ENCODE peak calls at places on chromosomes 11 and 22, in eight cellular contexts. E is testis, L is fibroblast of lung, Z is mesenchymal stem cell, N is neuronal stem cell, I is mammary epithelial cell, A is right atrium auricular region, D is transverse colon. C is an unnamed sample. For H3K36me3, the result is how much of the 10 kb centered on the place peaks cover.

GRCh38 chr11:64334764-64335741 is 5.0 kb upstream of the CCDC88B start:
- DNase-seq in N (no peak), D (peak), E (no peak), A (peak), Z (peak), L (peak), I (peak), C (peak)

GRCh38 chr11:7657306-7658025 is 15.8 kb downstream of the CYB5R2 start:
- DNase-seq in Z (peak), L (peak), E (peak), A (peak), I (peak), N (peak), D (peak), C (peak)

GRCh38 chr11:110077866-110078325 is 15.3 kb upstream of the ZC3H12C start:
- DNase-seq in D (no peak), I (peak), Z (peak), L (peak), E (peak), A (no peak), N (no peak), C (peak)

GRCh38 chr11:132746305-132746704 is 786.0 kb downstream of the OPCML start:
- DNase-seq in N (no peak), A (no peak), I (no peak), L (no peak), D (no peak), Z (no peak), E (no peak), C (no peak)

GRCh38 chr22:27859336-27859735 is 57.8 kb upstream of the MN1 start:
- DNase-seq in I (no peak), N (no peak), A (no peak), L (no peak), Z (no peak), D (no peak), E (no peak), C (no peak)

GRCh38 chr11:10305262-10305963 is 540 bp downstream of the ADM start:
- DNase-seq in Z (no peak), E (no peak), A (no peak), D (peak), N (no peak), I (peak), L (peak), C (no peak)

GRCh38 chr11:27838674-27839073 is 138.4 kb upstream of the BDNF start:
- DNase-seq in D (no peak), Z (no peak), E (no peak), N (no peak), I (no peak), A (no peak), L (no peak), C (no peak)

GRCh38 chr11:63491614-63492372 is 826 bp upstream of the PLAAT5 start:
- DNase-seq in I (no peak), N (no peak), D (no peak), Z (no peak), L (peak), A (no peak), E (peak), C (no peak)

GRCh38 chr11:15379483-15379882 is 264.8 kb downstream of the INSC start:
- DNase-seq in N (no peak), E (no peak), D (no peak), A (no peak), I (no peak), L (no peak), Z (no peak), C (no peak)

GRCh38 chr22:26650722-26651421 is 6.5 kb upstream of the MIAT start:
- DNase-seq in A (no peak), D (no peak), N (no peak), I (no peak), E (no peak), Z (no peak), L (no peak), C (no peak)

GRCh38 chr11:94322501-94322900 is 18.1 kb downstream of the IZUMO1R start:
- DNase-seq in E (no peak), L (no peak), N (no peak), I (no peak), Z (no peak), D (no peak), A (no peak), C (no peak)

GRCh38 chr11:74024630-74025029 is 15.7 kb upstream of the UCP3 start:
- DNase-seq in N (no peak), E (peak), L (peak), D (peak), I (peak), A (peak), Z (peak), C (peak)

GRCh38 chr11:3893311-3893710 is 37.8 kb downstream of the STIM1 start:
- DNase-seq in E (no peak), A (no peak), N (no peak), L (no peak), Z (no peak), I (no peak), D (no peak), C (no peak)

GRCh38 chr11:134663506-134664313 is 251.7 kb upstream of the B3GAT1 start:
- DNase-seq in D (no peak), A (peak), N (no peak), L (no peak), Z (no peak), E (no peak), I (no peak), C (no peak)

GRCh38 chr11:114017723-114018122 is 41.8 kb upstream of the ZBTB16 start:
- DNase-seq in I (peak), Z (no peak), A (no peak), N (no peak), E (no peak), L (peak), D (no peak), C (no peak)

GRCh38 chr22:29208502-29208862 is 2.8 kb downstream of the EMID1 start:
- DNase-seq in D (no peak), I (no peak), N (no peak), A (no peak), Z (no peak), E (no peak), L (no peak), C (no peak)

GRCh38 chr11:120023120-120023519 is 114.8 kb downstream of the TRIM29 start:
- DNase-seq in A (no peak), E (no peak), I (no peak), N (no peak), Z (no peak), L (no peak), D (no peak), C (no peak)

GRCh38 chr11:8092587-8093424 is 11.8 kb downstream of the TUB start:
- DNase-seq in E (peak), Z (peak), L (peak), A (no peak), N (no peak), D (peak), I (peak), C (peak)

GRCh38 chr11:59263225-59263894 is 50.6 kb upstream of the MPEG1 start:
- DNase-seq in L (no peak), Z (no peak), I (peak), A (no peak), D (peak), E (peak), N (peak), C (no peak)

GRCh38 chr11:113895367-113896155 is 9.0 kb upstream of the HTR3B start:
- DNase-seq in A (no peak), N (no peak), D (no peak), I (no peak), E (peak), L (no peak), Z (no peak), C (no peak)

DNA sequence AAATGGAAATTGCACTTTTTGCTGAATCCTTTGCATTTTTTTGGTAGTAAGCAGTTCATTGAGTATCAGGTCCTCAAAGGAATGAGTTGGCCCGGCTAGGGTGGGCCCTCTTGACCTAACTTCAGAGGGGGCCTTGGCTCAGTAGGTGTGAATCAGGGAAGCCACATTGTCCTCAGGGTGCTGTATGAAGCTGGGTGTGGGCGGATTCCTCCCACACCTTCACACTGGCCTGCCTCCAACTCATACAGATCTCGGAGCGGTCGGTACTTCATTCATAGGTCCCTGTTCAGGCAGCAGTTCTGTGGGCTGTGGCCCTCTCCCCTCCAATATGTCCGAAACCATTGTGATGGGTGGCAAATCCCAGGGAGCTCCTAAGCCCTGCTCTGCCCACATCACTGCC is 47.4 kb upstream of the OR4B1 start:
- DNase-seq in I (no peak), D (no peak), A (no peak), N (no peak), L (peak), E (no peak), Z (peak), C (no peak)
- H3K36me3 ChIP-seq in I (under half), D (under half), A (under half), N (under half), L (under half), E (under half), Z (under half), C (under half)

GRCh38 chr22:17815703-17816254 is 41.5 kb upstream of the BID start:
- DNase-seq in N (no peak), A (no peak), Z (no peak), L (no peak), I (no peak), E (no peak), D (no peak), C (no peak)
- H3K36me3 ChIP-seq in N (under half), A (under half), Z (half or more), L (under half), I (under half), E (under half), D (under half), C (under half)

GRCh38 chr11:118653684-118654390 is 25.6 kb downstream of the TREH start:
- DNase-seq in Z (no peak), A (no peak), D (no peak), I (no peak), N (no peak), E (no peak), L (no peak), C (no peak)
- H3K36me3 ChIP-seq in Z (half or more), A (half or more), D (under half), I (under half), N (half or more), E (under half), L (under half), C (half or more)

DNA sequence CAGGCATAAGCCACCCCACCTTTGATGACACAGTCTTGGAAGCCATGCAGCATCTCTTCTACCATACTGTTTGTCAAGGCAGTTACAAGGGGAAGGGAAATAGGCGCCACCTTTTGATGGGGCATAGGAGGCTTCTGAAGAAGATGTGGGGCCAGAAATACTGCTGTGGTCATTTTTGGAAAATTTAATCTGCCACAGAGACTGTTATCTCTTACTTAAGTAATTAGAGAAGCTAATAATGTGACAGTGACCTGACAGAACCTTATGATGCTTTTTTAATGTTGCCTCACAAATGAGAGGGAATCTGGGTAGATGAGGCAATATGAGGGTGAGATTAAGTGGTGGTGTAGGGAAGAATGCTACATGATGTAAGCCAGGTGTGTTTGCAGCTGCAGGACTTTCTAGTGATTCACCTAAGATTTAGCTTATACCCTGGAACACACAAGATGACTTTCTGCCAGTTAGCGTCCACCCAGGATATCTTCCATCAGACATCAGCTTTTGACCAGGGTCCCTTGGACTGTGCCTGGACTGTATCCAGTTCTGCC is 34.3 kb upstream of the ADORA2A start:
- DNase-seq in L (no peak), D (no peak), I (no peak), N (no peak), A (no peak), Z (no peak), E (no peak), C (no peak)
- H3K36me3 ChIP-seq in L (under half), D (under half), I (under half), N (half or more), A (under half), Z (under half), E (under half), C (under half)

GRCh38 chr11:1756024-1756561 is 5.7 kb upstream of the IFITM10 start:
- DNase-seq in L (no peak), Z (no peak), N (no peak), I (no peak), E (no peak), A (no peak), D (no peak), C (peak)
- H3K36me3 ChIP-seq in L (under half), Z (half or more), N (under half), I (under half), E (under half), A (half or more), D (under half), C (half or more)

GRCh38 chr11:123180574-123180973 is 14.5 kb downstream of the CLMP start:
- DNase-seq in D (no peak), A (no peak), L (peak), Z (no peak), N (no peak), I (no peak), E (no peak), C (no peak)
- H3K36me3 ChIP-seq in D (under half), A (under half), L (under half), Z (under half), N (under half), I (under half), E (under half), C (under half)